ENCODE peak calls at places on chromosomes 7 and 10, in six cellular contexts. V is MCF 10A, U is fibroblast of the aortic adventitia, F is neural crest cell, E is keratinocyte, M is PC-3. D is an unnamed sample.

GRCh38 chr7:151317936-151318335 is 23.7 kb upstream of the NUB1 start:
- DNase-seq in E (no peak), V (no peak), M (no peak), F (no peak), U (no peak), D (no peak)

GRCh38 chr7:127390186-127390816 is 2.2 kb downstream of the ZNF800 start:
- DNase-seq in E (no peak), F (no peak), M (no peak), V (no peak), U (no peak), D (no peak)

GRCh38 chr10:66555061-66555460 is 370.8 kb upstream of the LRRTM3 start:
- DNase-seq in E (no peak), F (no peak), V (peak; percentile 6), U (no peak), M (no peak), D (no peak)

GRCh38 chr7:152145853-152146466 is 120.5 kb downstream of the GALNT11 start:
- DNase-seq in M (peak; percentile 56), F (no peak), E (no peak), U (peak; percentile 95), V (peak; percentile 64), D (peak; percentile 28)

GRCh38 chr10:76111986-76112825 is 680.8 kb downstream of the LRMDA start:
- DNase-seq in U (no peak), M (no peak), F (no peak), V (no peak), E (no peak), D (no peak)

GRCh38 chr7:21867816-21868646 is 77.7 kb downstream of the CDCA7L start:
- DNase-seq in E (no peak), V (no peak), U (no peak), M (no peak), F (no peak), D (no peak)

GRCh38 chr7:50595538-50596102 is 30.4 kb upstream of the DDC start:
- DNase-seq in M (peak; percentile 52), E (no peak), U (peak; percentile 57), F (peak; percentile 23), V (peak; percentile 36), D (peak; percentile 45)

GRCh38 chr10:28556142-28556541 is 23.2 kb downstream of the WAC start:
- DNase-seq in V (no peak), M (no peak), E (no peak), F (no peak), U (no peak), D (no peak)

GRCh38 chr10:36280396-36280795 is 638.3 kb upstream of the FZD8 start:
- DNase-seq in V (peak; percentile 24), U (peak; percentile 19), M (peak; percentile 44), E (no peak), F (no peak), D (no peak)

GRCh38 chr7:90167361-90167760 is 13.1 kb downstream of the STEAP1 start:
- DNase-seq in V (no peak), F (no peak), M (no peak), E (no peak), U (no peak), D (no peak)

GRCh38 chr10:26439436-26440090 is 1.4 kb downstream of the APBB1IP start:
- DNase-seq in F (no peak), E (no peak), U (peak; percentile 24), V (no peak), M (no peak), D (no peak)

GRCh38 chr7:80642871-80643270 is 4.4 kb downstream of the CD36 start:
- DNase-seq in M (no peak), V (no peak), F (no peak), U (no peak), E (no peak), D (no peak)

GRCh38 chr7:141381794-141382453 is 169.3 kb upstream of the AGK start:
- DNase-seq in E (no peak), M (peak; percentile 2), F (no peak), U (no peak), V (peak; percentile 17), D (no peak)

GRCh38 chr7:112421666-112422486 is 28.4 kb upstream of the IFRD1 start:
- DNase-seq in E (no peak), M (no peak), V (peak; percentile 49), F (no peak), U (no peak), D (no peak)

GRCh38 chr10:102780246-102780645 is 36.5 kb downstream of the WBP1L start:
- DNase-seq in E (no peak), U (peak; percentile 78), F (no peak), M (peak; percentile 58), V (peak; percentile 81), D (no peak)

GRCh38 chr10:15399060-15399661 is 28.1 kb upstream of the FAM171A1 start:
- DNase-seq in E (no peak), U (no peak), V (no peak), M (no peak), F (no peak), D (no peak)

GRCh38 chr7:65251851-65252620 is 121.6 kb upstream of the ZNF92 start:
- DNase-seq in E (peak; percentile 19), F (peak; percentile 74), U (peak; percentile 22), V (peak; percentile 80), M (peak; percentile 60), D (no peak)

GRCh38 chr10:120643373-120643772 is 186.3 kb downstream of the PLPP4 start:
- DNase-seq in U (no peak), M (no peak), F (no peak), E (no peak), V (no peak), D (no peak)

GRCh38 chr7:114758661-114759227 is 163.2 kb upstream of the MDFIC start:
- DNase-seq in F (no peak), M (no peak), V (no peak), E (no peak), U (no peak), D (no peak)

GRCh38 chr10:43263551-43264323 is 3.1 kb downstream of the RASGEF1A start:
- DNase-seq in M (no peak), V (no peak), E (no peak), F (no peak), U (no peak), D (no peak)

GRCh38 chr10:43264324-43264986 is 2.4 kb downstream of the RASGEF1A start:
- DNase-seq in U (no peak), M (no peak), E (no peak), F (no peak), V (no peak), D (no peak)

GRCh38 chr10:43264987-43265798 is 1.7 kb downstream of the RASGEF1A start:
- DNase-seq in M (no peak), E (no peak), V (no peak), U (no peak), F (no peak), D (no peak)

GRCh38 chr10:43267811-43268210 is 946 bp upstream of the RASGEF1A start:
- DNase-seq in M (no peak), E (no peak), U (no peak), V (no peak), F (no peak), D (no peak)

DNA sequence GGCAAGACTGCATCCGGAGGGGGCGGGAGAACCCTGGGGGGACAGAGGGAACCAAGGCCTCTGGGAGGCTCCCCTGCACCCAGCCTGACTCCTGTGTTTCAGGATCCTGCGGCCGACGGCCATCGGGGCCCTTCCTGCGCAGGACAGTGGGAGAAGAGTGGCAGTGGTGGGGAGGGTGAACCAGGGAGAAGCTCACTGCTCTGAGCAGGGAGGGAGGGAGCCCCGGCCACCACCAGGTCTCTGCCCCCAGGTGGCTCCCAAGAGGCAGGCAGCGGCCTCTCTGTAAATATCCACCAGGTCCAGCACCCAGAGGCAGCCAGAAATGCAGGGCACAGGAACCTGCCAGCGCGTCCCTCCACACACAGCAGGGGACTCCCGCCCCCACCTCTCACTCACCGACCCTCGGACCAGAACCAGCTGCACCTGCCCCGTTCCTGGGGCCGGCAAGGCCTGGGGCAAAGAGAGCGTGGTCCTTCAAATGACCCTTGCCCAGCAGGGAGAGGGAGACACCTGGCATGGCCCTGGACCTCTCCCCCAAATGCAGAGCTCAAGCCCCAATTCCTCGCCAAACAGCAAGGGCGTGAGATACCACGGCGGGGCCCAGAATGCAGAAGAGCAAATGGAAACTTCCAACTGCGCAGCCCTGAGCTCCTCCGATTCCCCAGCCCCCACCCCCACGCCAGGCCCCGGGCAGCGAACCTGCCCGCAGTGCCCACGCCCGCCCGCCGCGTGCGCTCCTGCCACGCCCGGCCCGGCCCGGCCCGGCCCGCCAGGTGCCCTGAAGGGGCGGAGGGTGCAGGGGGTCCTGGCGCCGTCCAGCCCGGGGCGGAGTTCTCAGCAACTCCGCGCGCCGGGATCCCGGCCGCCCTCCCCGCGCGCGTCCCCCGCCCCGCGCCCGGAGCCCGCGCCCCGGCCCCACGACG is 805 bp downstream of the RASGEF1A start:
- DNase-seq in U (no peak), E (no peak), V (no peak), M (peak; percentile 57), F (no peak), D (no peak)
- TF ChIP-seq CTCF in U (peak; percentile 15), E (peak; percentile 43), V (peak; percentile 27), M (peak; percentile 60), F (no peak), D (no peak)

GRCh38 chr7:29795696-29796095 is 10.6 kb upstream of the WIPF3 start:
- DNase-seq in U (no peak), V (no peak), F (no peak), E (no peak), M (no peak), D (no peak)

GRCh38 chr7:29794959-29795629 is 11.2 kb upstream of the WIPF3 start:
- DNase-seq in E (no peak), V (no peak), M (no peak), F (no peak), U (no peak), D (no peak)

GRCh38 chr7:29796181-29796580 is 10.1 kb upstream of the WIPF3 start:
- DNase-seq in E (no peak), U (no peak), V (no peak), F (no peak), M (no peak), D (no peak)

GRCh38 chr7:29798422-29798821 is 7.9 kb upstream of the WIPF3 start:
- DNase-seq in M (no peak), E (no peak), U (no peak), F (no peak), V (no peak), D (no peak)

GRCh38 chr7:29797112-29797944 is 9.0 kb upstream of the WIPF3 start:
- DNase-seq in E (no peak), M (peak; percentile 33), V (no peak), F (no peak), U (no peak), D (no peak)
- TF ChIP-seq CTCF in E (no peak), M (no peak), V (no peak), F (no peak), U (no peak), D (no peak)

GRCh38 chr10:11757452-11757819 is 15.3 kb downstream of the ECHDC3 start:
- DNase-seq in F (no peak), V (peak; percentile 87), U (peak; percentile 98), M (peak; percentile 18), E (peak; percentile 91), D (peak; percentile 68)
- TF ChIP-seq CTCF in F (no peak), V (no peak), U (no peak), M (no peak), E (no peak), D (no peak)

DNA sequence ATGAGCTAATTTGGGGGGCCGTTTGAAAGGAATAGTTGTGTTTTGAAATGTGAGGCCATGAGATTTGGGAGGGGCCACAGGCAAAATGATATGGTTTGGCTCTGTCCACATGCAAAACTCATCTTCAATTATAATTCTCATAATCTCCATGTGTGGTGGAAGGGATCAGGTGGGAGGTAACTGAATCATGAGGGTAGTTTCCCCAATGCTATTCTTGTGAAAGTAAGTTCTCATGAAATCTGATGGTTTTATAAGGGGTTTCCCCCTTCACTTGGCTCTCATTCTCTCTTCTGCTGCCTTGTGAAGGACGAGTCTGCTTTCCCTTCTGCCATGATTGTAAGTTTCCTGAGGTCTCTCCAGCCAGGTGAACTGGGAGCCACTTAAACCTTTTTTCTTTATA is 490.8 kb upstream of the GRM3 start:
- DNase-seq in E (no peak), F (no peak), V (no peak), U (no peak), M (no peak), D (no peak)
- TF ChIP-seq CTCF in E (no peak), F (no peak), V (no peak), U (no peak), M (no peak), D (no peak)